ENCODE peak calls at places on chromosome 16, in six cellular contexts. O is stimulated activated CD8-positive, alpha-beta memory T cell treated with anti-CD3 and anti-CD28 coated beads, Interleukin-4, amount 100 ng/mL, for 1 hour; H is activated T-helper 1 cell treated with anti-CD3 and anti-CD28 coated beads, Interleukin-2, amount 50 U/mL, for 16 hours; E is AML-193; N is C1 segment of cervical spinal cord; D is HS-27A. Q is an unnamed sample.

GRCh38 chr16:81431554-81432353 is 12.9 kb upstream of the CMIP start:
- DNase-seq in O (no peak), N (no peak), H (no peak), D (no peak), E (no peak), Q (no peak)

GRCh38 chr16:85314633-85315032 is 202.4 kb upstream of the CIBAR2 start:
- DNase-seq in D (no peak), O (no peak), H (no peak), N (no peak), E (no peak), Q (no peak)

GRCh38 chr16:65038125-65038524 is 83.7 kb downstream of the CDH11 start:
- DNase-seq in D (no peak), N (no peak), E (no peak), H (no peak), O (no peak), Q (no peak)

GRCh38 chr16:54940279-54940604 is 9.6 kb downstream of the IRX5 start:
- DNase-seq in O (no peak), N (no peak), H (no peak), E (no peak), D (no peak), Q (no peak)

GRCh38 chr16:4713663-4714501 is 20.2 kb downstream of the ANKS3 start:
- DNase-seq in O (no peak), E (no peak), N (no peak), D (no peak), H (no peak), Q (no peak)

GRCh38 chr16:3839402-3840184 is 40.9 kb downstream of the CREBBP start:
- DNase-seq in O (no peak), D (no peak), N (no peak), E (no peak), H (no peak), Q (no peak)

GRCh38 chr16:86122681-86123342 is 223.8 kb downstream of the IRF8 start:
- DNase-seq in E (no peak), D (no peak), H (no peak), N (no peak), O (no peak), Q (peak; percentile 30)

GRCh38 chr16:48491517-48491916 is 106.3 kb upstream of the SIAH1 start:
- DNase-seq in O (no peak), H (no peak), N (peak; percentile 6), D (no peak), E (no peak), Q (no peak)

GRCh38 chr16:23016372-23016771 is 132.9 kb downstream of the USP31 start:
- DNase-seq in H (no peak), D (no peak), N (no peak), O (no peak), E (no peak), Q (peak; percentile 20)

GRCh38 chr16:29738514-29738913 is 7.3 kb downstream of the C16orf54 start:
- DNase-seq in N (no peak), H (no peak), D (no peak), O (no peak), E (peak; percentile 40), Q (no peak)

GRCh38 chr16:87076950-87077749 is 240.0 kb downstream of the C16orf95 start:
- DNase-seq in H (no peak), N (no peak), O (no peak), D (peak; percentile 51), E (peak; percentile 62), Q (peak; percentile 53)

GRCh38 chr16:8548166-8548565 is 42.1 kb downstream of the TMEM114 start:
- DNase-seq in N (no peak), H (no peak), E (no peak), D (no peak), O (no peak), Q (peak; percentile 87)

GRCh38 chr16:10665166-10665565 is 29.6 kb downstream of the TEKT5 start:
- DNase-seq in H (no peak), E (no peak), O (no peak), N (no peak), D (no peak), Q (no peak)

GRCh38 chr16:19559242-19559910 is 3.9 kb downstream of the VPS35L start:
- DNase-seq in O (peak; percentile 15), N (no peak), D (no peak), E (peak; percentile 25), H (no peak), Q (peak; percentile 58)

GRCh38 chr16:68640972-68641371 is 4.1 kb upstream of the CDH3 start:
- DNase-seq in O (no peak), D (no peak), H (no peak), E (no peak), N (no peak), Q (peak; percentile 38)

GRCh38 chr16:88306411-88306810 is 76.3 kb upstream of the ZNF469 start:
- DNase-seq in E (no peak), H (no peak), O (no peak), N (no peak), D (no peak), Q (no peak)

GRCh38 chr16:27322858-27323780 is 9.3 kb downstream of the IL4R start:
- DNase-seq in E (no peak), D (no peak), H (no peak), O (no peak), N (no peak), Q (peak; percentile 98)

Q was measured in small intestine.